ENCODE peak calls at places on chromosomes 3 and 15, in seven cellular contexts. U, B, J, S, P, G and D are unnamed samples.

GRCh38 chr3:188001926-188002325 is 152.0 kb upstream of the LPP start:
- DNase-seq in B (no peak), U (no peak), S (no peak), J (no peak), G (no peak), P (no peak), D (no peak)

GRCh38 chr3:194592798-194593752 is 40.1 kb downstream of the TMEM44 start:
- DNase-seq in B (no peak), J (no peak), U (no peak), G (no peak), S (no peak), P (peak; percentile 53), D (peak; percentile 90)

GRCh38 chr15:25670025-25670554 is 193.0 kb downstream of the ATP10A start:
- DNase-seq in U (no peak), S (peak; percentile 46), B (no peak), G (peak; percentile 64), J (peak; percentile 69), P (no peak), D (peak; percentile 27)

GRCh38 chr15:31435256-31435781 is 108.7 kb downstream of the KLF13 start:
- DNase-seq in P (peak; percentile 73), J (peak; percentile 83), S (peak; percentile 72), B (peak; percentile 87), G (peak; percentile 87), U (peak; percentile 75), D (peak; percentile 80)

GRCh38 chr3:90062018-90062417 is 954.6 kb downstream of the EPHA3 start:
- DNase-seq in P (no peak), G (no peak), J (no peak), U (no peak), B (no peak), S (no peak), D (no peak)

GRCh38 chr3:2770451-2770850 is 339.7 kb downstream of the IL5RA start:
- DNase-seq in U (peak; percentile 4), B (no peak), J (no peak), G (no peak), S (no peak), P (no peak), D (no peak)

GRCh38 chr15:68555348-68556037 is 23.3 kb upstream of the CORO2B start:
- DNase-seq in G (no peak), S (no peak), P (no peak), U (no peak), B (no peak), J (no peak), D (no peak)

GRCh38 chr3:48194446-48195071 is 6.3 kb upstream of the CDC25A start:
- DNase-seq in S (peak; percentile 67), B (peak; percentile 59), U (peak; percentile 68), G (peak; percentile 25), J (peak; percentile 46), P (peak; percentile 71), D (peak; percentile 55)

GRCh38 chr3:128782282-128783146 is 56.5 kb downstream of the RAB7A start:
- DNase-seq in G (no peak), P (no peak), S (no peak), J (no peak), U (no peak), B (no peak), D (no peak)

GRCh38 chr3:45029661-45030060 is 3.6 kb downstream of the CLEC3B start:
- DNase-seq in P (no peak), G (peak; percentile 26), S (no peak), B (no peak), J (no peak), U (no peak), D (no peak)

GRCh38 chr15:71821547-71822129 is 11.3 kb downstream of the NR2E3 start:
- DNase-seq in B (no peak), G (no peak), J (no peak), S (no peak), P (no peak), U (no peak), D (no peak)

GRCh38 chr3:141104151-141104741 is 53.1 kb downstream of the SPSB4 start:
- DNase-seq in S (no peak), G (no peak), P (no peak), B (peak; percentile 54), J (peak; percentile 34), U (no peak), D (no peak)

DNA sequence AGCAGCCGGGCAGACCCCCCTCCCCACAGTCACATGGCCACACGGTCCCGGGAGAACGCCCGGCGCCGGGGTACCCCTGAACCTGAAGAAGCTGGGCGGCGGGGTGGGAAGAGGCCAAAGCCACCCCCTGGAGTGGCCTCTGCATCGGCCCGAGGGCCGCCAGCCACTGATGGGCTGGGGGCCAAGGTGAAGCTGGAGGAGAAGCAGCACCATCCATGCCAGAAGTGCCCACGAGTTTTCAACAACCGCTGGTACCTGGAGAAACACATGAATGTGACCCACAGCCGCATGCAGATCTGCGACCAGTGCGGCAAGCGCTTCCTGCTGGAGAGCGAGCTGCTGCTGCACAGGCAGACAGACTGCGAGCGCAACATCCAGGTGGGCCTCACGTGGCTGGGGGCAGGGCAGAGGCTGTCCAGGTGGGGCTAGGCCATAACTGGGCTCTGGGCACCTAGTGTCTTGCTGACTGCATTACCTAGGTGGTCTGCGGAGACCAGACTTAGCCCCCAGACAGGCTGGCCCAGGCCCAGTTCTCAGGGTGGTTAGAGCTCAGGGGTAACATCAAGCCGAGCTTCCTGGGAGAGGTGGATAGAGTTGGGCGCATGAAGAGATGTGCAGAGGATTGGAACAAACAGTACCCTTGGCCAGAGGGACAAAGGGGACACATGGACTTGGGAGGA is 6.1 kb downstream of the ZBTB47 start:
- DNase-seq in S (no peak), B (no peak), U (no peak), J (no peak), G (no peak), P (no peak), D (no peak)
- H3K27ac ChIP-seq in S (no peak overlapping the region), B (no peak overlapping the region), U (no peak overlapping the region), J (peak overlapping the region; percentile 96), G (peak overlapping the region; percentile 11), P (peak overlapping the region; percentile 95), D (no peak overlapping the region)

GRCh38 chr15:90594297-90594696 is 64.6 kb downstream of the CRTC3 start:
- DNase-seq in S (no peak), U (no peak), P (peak; percentile 82), G (peak; percentile 65), B (peak; percentile 91), J (peak; percentile 68), D (no peak)

GRCh38 chr15:90592144-90592887 is 62.6 kb downstream of the CRTC3 start:
- DNase-seq in U (peak; percentile 7), G (no peak), B (no peak), J (no peak), S (no peak), P (no peak), D (no peak)

GRCh38 chr15:90588427-90588826 is 58.7 kb downstream of the CRTC3 start:
- DNase-seq in U (no peak), G (no peak), J (no peak), P (no peak), B (no peak), S (no peak), D (no peak)

GRCh38 chr15:90593469-90594158 is 63.9 kb downstream of the CRTC3 start:
- DNase-seq in U (no peak), P (no peak), G (no peak), J (no peak), S (no peak), B (no peak), D (no peak)

DNA sequence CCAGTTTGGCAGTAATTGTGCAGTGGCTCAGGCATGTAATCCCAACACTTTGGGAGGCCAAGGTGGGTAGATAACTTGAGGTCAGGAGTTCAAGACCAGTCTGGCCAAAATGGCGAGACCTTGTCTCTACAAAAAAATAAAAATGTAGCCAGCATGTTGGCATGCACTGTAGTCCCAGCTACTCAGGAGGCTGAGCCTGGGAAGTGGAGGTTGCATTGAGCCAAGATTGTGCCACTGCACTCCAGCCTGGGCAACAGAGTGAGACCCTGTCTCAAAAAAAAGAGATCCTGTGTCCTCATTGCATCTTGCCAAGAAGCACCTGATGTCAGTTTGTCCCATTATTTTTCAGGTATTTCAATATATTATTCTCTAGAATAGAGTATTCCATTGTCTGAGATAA is 61.8 kb downstream of the CRTC3 start:
- DNase-seq in U (no peak), B (no peak), J (no peak), P (no peak), G (no peak), S (no peak), D (no peak)
- H3K4me1 ChIP-seq in U (peaks cover 17% of the 10 kb centered on the region), B (peaks cover 51% of the 10 kb centered on the region), J (peaks cover 82% of the 10 kb centered on the region), P (no peaks in the 10 kb centered on the region), G (no peaks in the 10 kb centered on the region), S (peaks cover 15% of the 10 kb centered on the region), D (no peaks in the 10 kb centered on the region)

GRCh38 chr15:59284768-59285368 is 78.2 kb downstream of the LDHAL6B start:
- DNase-seq in G (no peak), P (no peak), S (no peak), U (no peak), B (no peak), J (no peak), D (no peak)
- H3K27ac ChIP-seq in G (no peak overlapping the region), P (no peak overlapping the region), S (no peak overlapping the region), U (no peak overlapping the region), B (no peak overlapping the region), J (no peak overlapping the region), D (peak overlapping the region; percentile 73)

DNA sequence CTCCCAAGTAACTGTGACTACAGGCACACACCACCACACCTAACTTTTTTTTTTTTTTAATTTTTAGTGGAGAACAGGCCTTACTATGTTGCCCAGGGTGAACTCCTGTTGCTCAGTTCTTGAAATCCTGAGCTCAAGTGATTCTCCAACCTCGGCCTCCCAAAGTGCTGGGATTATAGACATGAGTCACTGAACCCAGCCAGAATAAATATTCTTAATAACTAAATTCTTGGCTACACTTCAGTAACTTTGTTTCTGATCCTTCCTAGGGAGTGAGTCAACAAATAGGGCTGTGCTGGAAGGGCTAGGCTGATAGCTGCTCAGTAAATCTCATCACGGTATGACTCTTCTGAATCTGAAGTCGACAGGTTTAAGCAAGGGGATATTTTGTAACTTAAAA is 56.6 kb downstream of the P3H2 start:
- DNase-seq in U (no peak), J (no peak), P (no peak), G (no peak), S (no peak), B (no peak), D (peak; percentile 80)
- H3K4me1 ChIP-seq in U (no peaks in the 10 kb centered on the region), J (peaks cover 2% of the 10 kb centered on the region), P (no peaks in the 10 kb centered on the region), G (no peaks in the 10 kb centered on the region), S (peaks cover 4% of the 10 kb centered on the region), B (peaks cover 8% of the 10 kb centered on the region), D (peaks cover 37% of the 10 kb centered on the region)

GRCh38 chr3:77690284-77690869 is 650.5 kb downstream of the ROBO2 start:
- DNase-seq in S (no peak), P (no peak), J (no peak), B (no peak), U (no peak), G (no peak), D (no peak)

GRCh38 chr3:77682162-77682561 is 642.3 kb downstream of the ROBO2 start:
- DNase-seq in P (no peak), S (no peak), B (no peak), G (no peak), U (no peak), J (no peak), D (no peak)

GRCh38 chr3:77684115-77684514 is 644.2 kb downstream of the ROBO2 start:
- DNase-seq in G (no peak), S (no peak), U (no peak), P (no peak), J (no peak), B (no peak), D (no peak)

GRCh38 chr3:77686560-77686959 is 646.7 kb downstream of the ROBO2 start:
- DNase-seq in S (no peak), J (no peak), G (no peak), P (no peak), B (no peak), U (no peak), D (no peak)

GRCh38 chr3:77687545-77687944 is 647.6 kb downstream of the ROBO2 start:
- DNase-seq in P (no peak), G (no peak), S (no peak), J (no peak), B (no peak), U (no peak), D (no peak)
- H3K27ac ChIP-seq in P (no peak overlapping the region), G (no peak overlapping the region), S (no peak overlapping the region), J (no peak overlapping the region), B (no peak overlapping the region), U (no peak overlapping the region), D (no peak overlapping the region)